ENCODE peak calls at places on chromosome 6, in ten cellular contexts. I, K, F, V, E, D, B, H, Q and P are unnamed samples.

GRCh38 chr6:107344383-107344782 is 115.0 kb downstream of the PDSS2 start:
- DNase-seq in I (no peak), B (no peak), Q (no peak), F (no peak), H (no peak), D (no peak), V (no peak), E (no peak), K (no peak), P (no peak)

GRCh38 chr6:100573169-100573568 is 108.4 kb upstream of the SIM1 start:
- DNase-seq in B (no peak), H (no peak), K (no peak), E (no peak), D (peak), V (no peak), I (no peak), Q (no peak), F (peak), P (peak)

GRCh38 chr6:89260832-89261231 is 43.7 kb upstream of the GABRR1 start:
- DNase-seq in I (no peak), H (no peak), E (no peak), K (no peak), B (no peak), D (peak), V (no peak), F (no peak), Q (no peak), P (no peak)

GRCh38 chr6:93282521-93283031 is 136.8 kb downstream of the EPHA7 start:
- DNase-seq in I (peak), F (no peak), Q (no peak), E (no peak), D (no peak), K (peak), B (peak), H (no peak), V (no peak), P (no peak)

GRCh38 chr6:43807228-43808061 is 37.4 kb downstream of the VEGFA start:
- DNase-seq in I (no peak), H (no peak), F (no peak), V (no peak), D (no peak), K (no peak), E (no peak), B (no peak), Q (no peak), P (peak)

GRCh38 chr6:3457710-3458605 is 1.1 kb upstream of the SLC22A23 start:
- DNase-seq in V (no peak), E (no peak), H (peak), K (peak), I (no peak), Q (no peak), F (no peak), D (peak), B (peak), P (peak)

GRCh38 chr6:169288591-169288990 is 34.9 kb upstream of the THBS2 start:
- DNase-seq in Q (no peak), K (no peak), V (no peak), B (no peak), E (no peak), F (peak), D (no peak), I (no peak), H (no peak), P (peak)

GRCh38 chr6:110398778-110399177 is 16.6 kb downstream of the DDO start:
- DNase-seq in H (no peak), Q (no peak), D (no peak), E (no peak), K (no peak), B (no peak), F (peak), V (no peak), I (no peak), P (peak)

GRCh38 chr6:138031417-138031816 is 75.8 kb downstream of the PERP start:
- DNase-seq in F (no peak), K (no peak), B (no peak), I (no peak), E (no peak), V (no peak), H (no peak), D (no peak), Q (no peak), P (no peak)

GRCh38 chr6:30951907-30952469 is 11.2 kb downstream of the MUCL3 start:
- DNase-seq in K (no peak), D (no peak), I (no peak), V (no peak), F (no peak), H (no peak), Q (no peak), E (no peak), B (no peak), P (no peak)

GRCh38 chr6:74577619-74578018 is 628.2 kb downstream of the COL12A1 start:
- DNase-seq in D (peak), V (no peak), H (no peak), K (no peak), F (no peak), E (no peak), I (no peak), B (no peak), Q (no peak), P (peak)

GRCh38 chr6:170445487-170445886 is 107.6 kb downstream of the PSMB1 start:
- DNase-seq in V (no peak), H (no peak), I (peak), B (peak), Q (no peak), D (no peak), E (no peak), F (no peak), K (no peak), P (no peak)

GRCh38 chr6:18121580-18122127 is 823 bp downstream of the NHLRC1 start:
- DNase-seq in V (no peak), B (no peak), F (no peak), E (no peak), Q (no peak), D (no peak), I (no peak), H (no peak), K (no peak), P (no peak)

GRCh38 chr6:67459556-67459955 is 1175.5 kb upstream of the ADGRB3 start:
- DNase-seq in F (no peak), K (no peak), H (no peak), B (no peak), Q (no peak), I (no peak), E (no peak), V (no peak), D (no peak), P (no peak)

GRCh38 chr6:26520088-26520839 is 17.9 kb upstream of the HMGN4 start:
- DNase-seq in V (no peak), E (no peak), I (peak), Q (peak), K (no peak), B (peak), F (peak), D (peak), H (no peak), P (no peak)

GRCh38 chr6:144655376-144655775 is 370.2 kb downstream of the UTRN start:
- DNase-seq in B (no peak), D (no peak), I (no peak), H (no peak), Q (no peak), K (no peak), E (no peak), V (no peak), F (no peak), P (no peak)

GRCh38 chr6:63349401-63349800 is 29.6 kb upstream of the LGSN start:
- DNase-seq in D (peak), F (no peak), B (no peak), I (no peak), K (no peak), E (no peak), Q (no peak), V (no peak), H (no peak), P (no peak)

GRCh38 chr6:107704377-107705013 is 119.6 kb downstream of the SCML4 start:
- DNase-seq in I (no peak), H (no peak), D (peak), K (no peak), V (no peak), E (no peak), F (peak), B (peak), Q (no peak), P (peak)

GRCh38 chr6:119344306-119344705 is 5.3 kb downstream of the MAN1A1 start:
- DNase-seq in D (no peak), I (no peak), V (no peak), H (no peak), E (no peak), Q (no peak), K (no peak), B (no peak), F (no peak), P (no peak)

GRCh38 chr6:168417158-168417557 is 23.8 kb upstream of the SMOC2 start:
- DNase-seq in H (no peak), D (no peak), E (no peak), Q (no peak), I (peak), F (no peak), B (no peak), V (no peak), K (no peak), P (no peak)

GRCh38 chr6:151647871-151648639 is 154.2 kb downstream of the CCDC170 start:
- DNase-seq in E (no peak), B (peak), V (no peak), K (no peak), F (peak), I (no peak), D (peak), Q (no peak), H (no peak), P (no peak)

GRCh38 chr6:117687725-117688124 is 12.5 kb downstream of the NUS1 start:
- DNase-seq in I (no peak), K (no peak), H (no peak), E (no peak), Q (no peak), D (no peak), B (no peak), F (no peak), V (no peak), P (no peak)

GRCh38 chr6:136647363-136647763 is 97.1 kb upstream of the MAP7 start:
- DNase-seq in F (peak), E (no peak), H (no peak), D (peak), K (peak), B (no peak), Q (no peak), I (no peak), V (peak), P (peak)

GRCh38 chr6:159075506-159076100 is 30.8 kb upstream of the TAGAP start:
- DNase-seq in I (no peak), D (no peak), E (no peak), H (no peak), Q (no peak), V (no peak), K (no peak), F (no peak), B (no peak), P (peak)

GRCh38 chr6:20237677-20238460 is 25.6 kb upstream of the MBOAT1 start:
- DNase-seq in E (no peak), F (no peak), V (no peak), B (no peak), Q (no peak), D (no peak), K (no peak), H (no peak), I (no peak), P (no peak)

GRCh38 chr6:28817808-28818145 is 106.0 kb downstream of the TRIM27 start:
- DNase-seq in D (no peak), K (no peak), H (no peak), E (no peak), I (no peak), B (no peak), V (no peak), F (no peak), Q (no peak), P (no peak)

GRCh38 chr6:17212541-17213371 is 68.4 kb upstream of the RBM24 start:
- DNase-seq in Q (no peak), V (no peak), B (no peak), I (peak), F (no peak), E (no peak), D (no peak), H (no peak), K (peak), P (peak)

GRCh38 chr6:158032354-158032733 is 50.7 kb downstream of the SYNJ2 start:
- DNase-seq in B (no peak), V (no peak), F (no peak), H (no peak), Q (no peak), E (no peak), K (no peak), I (peak), D (no peak), P (no peak)

GRCh38 chr6:35602133-35602946 is 86.4 kb downstream of the FKBP5 start:
- DNase-seq in V (no peak), Q (no peak), F (no peak), K (peak), E (no peak), I (no peak), B (no peak), D (peak), H (no peak), P (peak)